ENCODE peak calls at places on chromosomes 13 and 19, in seven cellular contexts. One of them, this sample, is unnamed.

GRCh38 chr13:27607125-27607524 is 13.2 kb downstream of the LNX2 start:
- DNase-seq in fibroblast of pulmonary artery: peak; percentile 88
- DNase-seq in B cell: no peak
- DNase-seq in GM12865: no peak
- DNase-seq in GM10248: no peak
- DNase-seq in fibroblast of the aortic adventitia: peak; percentile 72
- DNase-seq in kidney epithelial cell: peak; percentile 54
- DNase-seq in this sample: no peak

GRCh38 chr19:52099497-52100138 is 4.1 kb upstream of the ZNF841 start:
- DNase-seq in kidney epithelial cell: no peak
- DNase-seq in B cell: no peak
- DNase-seq in GM12865: no peak
- DNase-seq in fibroblast of pulmonary artery: no peak
- DNase-seq in fibroblast of the aortic adventitia: no peak
- DNase-seq in GM10248: no peak
- DNase-seq in this sample: no peak

GRCh38 chr19:33194884-33195710 is 967 bp downstream of the LRP3 start:
- DNase-seq in fibroblast of pulmonary artery: peak; percentile 53
- DNase-seq in GM10248: no peak
- DNase-seq in B cell: no peak
- DNase-seq in kidney epithelial cell: no peak
- DNase-seq in GM12865: no peak
- DNase-seq in fibroblast of the aortic adventitia: peak; percentile 63
- DNase-seq in this sample: no peak

GRCh38 chr19:38224014-38224862 is at the start of gene DPF1:
- DNase-seq in kidney epithelial cell: no peak
- DNase-seq in fibroblast of the aortic adventitia: peak; percentile 35
- DNase-seq in B cell: peak; percentile 47
- DNase-seq in GM10248: peak; percentile 95
- DNase-seq in fibroblast of pulmonary artery: peak; percentile 64
- DNase-seq in GM12865: peak; percentile 86
- DNase-seq in this sample: peak; percentile 53

GRCh38 chr13:92362717-92363116 is 863.9 kb upstream of the GPC6 start:
- DNase-seq in fibroblast of the aortic adventitia: peak; percentile 7
- DNase-seq in GM10248: no peak
- DNase-seq in GM12865: no peak
- DNase-seq in kidney epithelial cell: no peak
- DNase-seq in fibroblast of pulmonary artery: peak; percentile 71
- DNase-seq in B cell: no peak
- DNase-seq in this sample: no peak

GRCh38 chr19:984165-984967 is at the start of gene WDR18:
- DNase-seq in B cell: peak; percentile 95
- DNase-seq in fibroblast of pulmonary artery: peak; percentile 87
- DNase-seq in kidney epithelial cell: no peak
- DNase-seq in fibroblast of the aortic adventitia: peak; percentile 79
- DNase-seq in GM10248: peak; percentile 100
- DNase-seq in GM12865: peak; percentile 94
- DNase-seq in this sample: peak; percentile 63

GRCh38 chr19:55536951-55537740 is at the start of gene SBK2:
- DNase-seq in fibroblast of pulmonary artery: no peak
- DNase-seq in kidney epithelial cell: no peak
- DNase-seq in B cell: no peak
- DNase-seq in fibroblast of the aortic adventitia: no peak
- DNase-seq in GM10248: no peak
- DNase-seq in GM12865: no peak
- DNase-seq in this sample: no peak

GRCh38 chr13:109881347-109881725 is 95.0 kb upstream of the IRS2 start:
- DNase-seq in B cell: no peak
- DNase-seq in fibroblast of pulmonary artery: no peak
- DNase-seq in fibroblast of the aortic adventitia: no peak
- DNase-seq in GM12865: no peak
- DNase-seq in GM10248: no peak
- DNase-seq in kidney epithelial cell: no peak
- DNase-seq in this sample: no peak

GRCh38 chr19:52343548-52343947 is 7.5 kb downstream of the ZNF610 start:
- DNase-seq in GM10248: peak; percentile 43
- DNase-seq in fibroblast of pulmonary artery: peak; percentile 38
- DNase-seq in kidney epithelial cell: no peak
- DNase-seq in GM12865: peak; percentile 45
- DNase-seq in fibroblast of the aortic adventitia: peak; percentile 16
- DNase-seq in B cell: peak; percentile 59
- DNase-seq in this sample: peak; percentile 19

GRCh38 chr13:50303963-50304721 is 288.9 kb downstream of the KCNRG start:
- DNase-seq in GM12865: no peak
- DNase-seq in fibroblast of the aortic adventitia: no peak
- DNase-seq in kidney epithelial cell: no peak
- DNase-seq in GM10248: no peak
- DNase-seq in fibroblast of pulmonary artery: no peak
- DNase-seq in B cell: no peak
- DNase-seq in this sample: no peak

GRCh38 chr13:33817513-33817842 is 471 bp upstream of the RFC3 start:
- DNase-seq in fibroblast of the aortic adventitia: no peak
- DNase-seq in B cell: no peak
- DNase-seq in GM12865: no peak
- DNase-seq in GM10248: no peak
- DNase-seq in fibroblast of pulmonary artery: no peak
- DNase-seq in kidney epithelial cell: no peak
- DNase-seq in this sample: no peak

GRCh38 chr19:40279120-40279551 is 6.0 kb downstream of the AKT2 start:
- DNase-seq in B cell: no peak
- DNase-seq in GM12865: peak; percentile 30
- DNase-seq in fibroblast of the aortic adventitia: peak; percentile 79
- DNase-seq in kidney epithelial cell: no peak
- DNase-seq in fibroblast of pulmonary artery: peak; percentile 75
- DNase-seq in GM10248: no peak
- DNase-seq in this sample: no peak

DNA sequence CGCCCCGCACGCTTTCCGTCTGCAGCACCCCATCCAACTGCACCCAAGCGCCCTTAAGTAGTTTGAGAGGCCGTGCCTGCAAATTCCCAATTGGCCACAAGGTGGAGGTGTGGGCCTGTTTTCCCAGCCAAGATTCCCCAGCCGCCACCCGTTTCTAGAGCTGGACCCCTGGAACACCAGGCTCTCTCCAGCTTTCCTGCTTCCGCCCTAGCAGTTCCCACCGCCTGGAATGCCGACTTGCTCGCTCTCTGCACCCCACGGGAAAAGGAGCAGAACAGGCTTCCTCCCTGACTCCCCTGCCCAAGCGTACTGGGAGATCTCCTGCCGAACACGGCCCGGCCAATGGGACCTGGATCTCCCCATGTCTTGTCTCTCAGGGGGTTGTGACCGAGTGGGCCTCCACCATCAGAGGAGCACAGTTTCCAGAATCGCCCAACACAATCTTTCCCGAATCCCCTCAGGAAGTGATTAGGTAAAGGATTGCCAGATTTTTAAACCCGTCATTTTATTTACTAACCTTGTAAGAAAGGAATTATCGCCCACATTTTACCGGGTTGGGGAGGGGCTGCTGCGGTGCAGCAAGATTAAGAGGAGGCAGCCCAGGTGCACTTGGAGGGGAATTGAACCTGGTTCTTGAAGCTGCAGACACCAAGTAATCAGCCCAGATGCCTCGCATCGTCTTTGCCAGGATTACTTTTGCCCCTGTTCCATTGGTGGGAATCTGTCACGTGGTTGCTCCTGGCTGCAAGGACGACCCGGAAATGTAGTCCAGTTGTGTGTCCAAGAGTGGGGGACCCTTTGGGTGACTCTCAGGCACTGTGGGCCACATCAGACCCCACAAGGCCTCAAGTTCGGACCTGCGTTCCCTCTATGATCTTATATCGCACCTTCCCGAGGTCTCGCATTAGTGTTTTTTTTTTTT is 3.5 kb upstream of the NAPSA start:
- DNase-seq in B cell: peak; percentile 80
- DNase-seq in fibroblast of the aortic adventitia: peak; percentile 93
- DNase-seq in GM12865: peak; percentile 93
- DNase-seq in fibroblast of pulmonary artery: peak; percentile 92
- DNase-seq in GM10248: peak; percentile 84
- DNase-seq in kidney epithelial cell: no peak
- DNase-seq in this sample: no peak
- TF ChIP-seq CTCF in B cell: peak; percentile 83
- TF ChIP-seq CTCF in fibroblast of the aortic adventitia: peak; percentile 75
- TF ChIP-seq CTCF in GM12865: peak; percentile 85
- TF ChIP-seq CTCF in fibroblast of pulmonary artery: peak; percentile 75
- TF ChIP-seq CTCF in GM10248: peak; percentile 86
- TF ChIP-seq CTCF in kidney epithelial cell: peak; percentile 80
- TF ChIP-seq CTCF in this sample: peak; percentile 80

GRCh38 chr19:18588611-18589379 is at the start of gene REX1BD:
- DNase-seq in fibroblast of pulmonary artery: peak; percentile 77
- DNase-seq in GM10248: peak; percentile 86
- DNase-seq in GM12865: peak; percentile 95
- DNase-seq in B cell: peak; percentile 84
- DNase-seq in fibroblast of the aortic adventitia: peak; percentile 78
- DNase-seq in kidney epithelial cell: no peak
- DNase-seq in this sample: peak; percentile 68

GRCh38 chr19:18591735-18592385 is 3.3 kb downstream of the REX1BD start:
- DNase-seq in GM12865: no peak
- DNase-seq in GM10248: no peak
- DNase-seq in fibroblast of the aortic adventitia: no peak
- DNase-seq in B cell: no peak
- DNase-seq in kidney epithelial cell: no peak
- DNase-seq in fibroblast of pulmonary artery: no peak
- DNase-seq in this sample: no peak

GRCh38 chr19:18589380-18590272 is 1.0 kb downstream of the REX1BD start:
- DNase-seq in GM10248: peak; percentile 75
- DNase-seq in fibroblast of pulmonary artery: peak; percentile 66
- DNase-seq in kidney epithelial cell: no peak
- DNase-seq in GM12865: peak; percentile 87
- DNase-seq in B cell: peak; percentile 67
- DNase-seq in fibroblast of the aortic adventitia: peak; percentile 45
- DNase-seq in this sample: no peak

GRCh38 chr19:18587962-18588610 is 512 bp upstream of the REX1BD start:
- DNase-seq in kidney epithelial cell: no peak
- DNase-seq in fibroblast of pulmonary artery: no peak
- DNase-seq in fibroblast of the aortic adventitia: no peak
- DNase-seq in B cell: no peak
- DNase-seq in GM10248: no peak
- DNase-seq in GM12865: no peak
- DNase-seq in this sample: no peak

DNA sequence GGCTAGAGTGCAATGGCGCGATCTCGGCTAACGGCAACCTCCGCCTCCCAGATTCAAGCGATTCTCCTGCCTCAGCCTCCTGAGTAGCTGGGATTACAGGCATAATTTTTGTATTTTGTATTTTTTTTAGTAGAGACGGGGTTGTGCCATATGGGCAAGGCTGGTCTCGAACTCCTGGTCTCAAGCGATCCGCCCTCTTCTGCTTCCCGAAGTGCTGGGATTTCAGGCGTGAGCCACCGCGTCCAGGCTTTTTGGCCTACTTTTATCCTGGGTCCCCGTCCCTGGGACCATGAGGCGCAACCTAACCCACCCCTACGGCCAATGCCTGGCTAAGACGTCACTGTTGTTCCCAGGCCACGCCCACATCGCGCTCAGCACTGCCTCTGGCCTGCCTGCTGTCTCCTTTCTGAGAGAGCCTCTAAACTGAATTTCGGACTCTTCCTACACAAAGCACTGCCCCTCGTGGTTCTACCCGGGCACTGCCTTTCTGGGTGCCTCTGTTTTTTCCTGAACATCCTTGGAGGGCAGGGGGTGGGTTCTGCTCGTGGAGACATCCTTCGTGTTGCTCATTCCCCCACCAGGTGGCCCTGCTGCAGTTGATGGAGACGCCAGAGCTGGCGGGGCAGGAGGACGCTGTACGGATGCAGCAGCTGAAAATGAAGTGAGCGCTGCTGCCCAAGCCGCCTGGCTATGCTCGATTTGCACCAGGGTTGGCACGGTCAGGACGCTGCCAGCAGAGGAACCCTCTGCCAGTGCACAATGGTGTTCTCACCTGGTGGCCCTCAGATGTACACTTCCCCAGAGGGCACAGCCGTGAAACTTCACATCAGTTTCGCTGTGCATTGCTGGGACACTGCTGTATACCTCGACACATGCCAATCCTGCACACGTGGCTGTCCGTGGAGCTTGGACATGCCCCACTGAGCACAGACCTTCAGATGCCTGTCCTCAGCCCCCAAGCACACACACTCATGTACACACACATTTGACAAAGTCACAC is 2.0 kb downstream of the REX1BD start:
- DNase-seq in kidney epithelial cell: peak; percentile 56
- DNase-seq in fibroblast of the aortic adventitia: no peak
- DNase-seq in B cell: no peak
- DNase-seq in GM12865: peak; percentile 41
- DNase-seq in GM10248: no peak
- DNase-seq in fibroblast of pulmonary artery: peak; percentile 61
- DNase-seq in this sample: no peak
- TF ChIP-seq CTCF in kidney epithelial cell: peak; percentile 65
- TF ChIP-seq CTCF in fibroblast of the aortic adventitia: no peak
- TF ChIP-seq CTCF in B cell: no peak
- TF ChIP-seq CTCF in GM12865: peak; percentile 16
- TF ChIP-seq CTCF in GM10248: no peak
- TF ChIP-seq CTCF in fibroblast of pulmonary artery: peak; percentile 33
- TF ChIP-seq CTCF in this sample: no peak

DNA sequence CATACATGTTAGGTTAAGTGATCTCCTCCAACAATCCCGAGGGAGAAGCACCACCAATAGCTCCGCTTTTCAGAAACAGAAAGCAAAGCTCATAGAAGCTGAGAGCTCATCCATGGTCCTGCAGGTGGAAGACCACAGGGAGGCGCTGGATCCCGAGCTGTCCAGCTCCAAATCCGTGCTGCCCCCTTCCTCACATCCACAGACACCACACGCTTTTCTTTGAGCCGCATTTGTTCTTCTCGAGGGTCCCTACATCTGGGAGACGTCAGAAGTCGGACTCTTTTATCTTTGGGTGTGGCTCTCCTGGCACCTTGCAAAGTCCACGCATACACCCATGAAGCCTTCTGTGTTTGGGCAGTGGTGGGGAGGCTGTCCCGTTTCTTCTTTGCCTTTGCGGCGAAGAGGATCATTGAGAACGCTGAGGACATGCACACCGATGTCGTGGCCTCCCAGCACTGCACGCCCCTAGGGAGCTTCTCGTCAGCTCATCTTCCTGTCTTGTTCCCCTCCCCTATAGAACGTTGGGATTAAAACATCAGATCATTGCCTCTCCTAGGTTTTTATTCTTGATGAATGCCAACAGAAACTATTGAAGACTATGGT is 184.8 kb downstream of the TEX29 start:
- DNase-seq in fibroblast of the aortic adventitia: no peak
- DNase-seq in kidney epithelial cell: no peak
- DNase-seq in B cell: no peak
- DNase-seq in fibroblast of pulmonary artery: no peak
- DNase-seq in GM10248: no peak
- DNase-seq in GM12865: no peak
- DNase-seq in this sample: no peak
- TF ChIP-seq CTCF in fibroblast of the aortic adventitia: no peak
- TF ChIP-seq CTCF in kidney epithelial cell: no peak
- TF ChIP-seq CTCF in B cell: no peak
- TF ChIP-seq CTCF in fibroblast of pulmonary artery: no peak
- TF ChIP-seq CTCF in GM10248: no peak
- TF ChIP-seq CTCF in GM12865: no peak
- TF ChIP-seq CTCF in this sample: peak; percentile 37

GRCh38 chr13:70732611-70733010 is 624.4 kb upstream of the KLHL1 start:
- DNase-seq in B cell: no peak
- DNase-seq in fibroblast of the aortic adventitia: no peak
- DNase-seq in kidney epithelial cell: no peak
- DNase-seq in GM10248: no peak
- DNase-seq in fibroblast of pulmonary artery: no peak
- DNase-seq in GM12865: no peak
- DNase-seq in this sample: no peak

GRCh38 chr13:70723732-70724131 is 615.5 kb upstream of the KLHL1 start:
- DNase-seq in fibroblast of the aortic adventitia: no peak
- DNase-seq in GM10248: no peak
- DNase-seq in fibroblast of pulmonary artery: peak; percentile 11
- DNase-seq in GM12865: no peak
- DNase-seq in kidney epithelial cell: no peak
- DNase-seq in B cell: no peak
- DNase-seq in this sample: no peak

GRCh38 chr13:70729369-70729768 is 621.1 kb upstream of the KLHL1 start:
- DNase-seq in GM12865: no peak
- DNase-seq in fibroblast of pulmonary artery: no peak
- DNase-seq in kidney epithelial cell: no peak
- DNase-seq in B cell: no peak
- DNase-seq in fibroblast of the aortic adventitia: no peak
- DNase-seq in GM10248: no peak
- DNase-seq in this sample: no peak
- TF ChIP-seq CTCF in GM12865: no peak
- TF ChIP-seq CTCF in fibroblast of pulmonary artery: no peak
- TF ChIP-seq CTCF in kidney epithelial cell: no peak
- TF ChIP-seq CTCF in B cell: no peak
- TF ChIP-seq CTCF in fibroblast of the aortic adventitia: no peak
- TF ChIP-seq CTCF in GM10248: no peak
- TF ChIP-seq CTCF in this sample: no peak